ENCODE peak calls at places on chromosomes 16 and 17, in eight cellular contexts. I is gastroesophageal sphincter; C is mucosa of descending colon; D is activated CD8-positive, alpha-beta T cell treated with anti-CD3 and anti-CD28 coated beads for 36 hours; F is stimulated activated effector memory CD8-positive, alpha-beta T cell treated with anti-CD3 and anti-CD28 coated beads, Interleukin-12 subunit alpha, Interleukin-12 subunit beta, amount 100 ng/mL, for 72 hours; M is stimulated activated naive CD8-positive, alpha-beta T cell treated with anti-CD3 and anti-CD28 coated beads, Interleukin-15, amount 100 ng/mL, for 72 hours; J is SK-N-SH treated with all-trans-retinoic acid at 6 μM for 48 hours; O is omental fat pad. U is an unnamed sample.

GRCh38 chr17:10727192-10727591 is 2.6 kb downstream of the TMEM220 start:
- ATAC-seq in M (peak), F (peak), C (no peak), J (no peak), I (no peak), O (no peak), D (peak), U (no peak)

GRCh38 chr17:17167356-17167755 is 38.8 kb downstream of the PLD6 start:
- ATAC-seq in C (no peak), J (no peak), I (no peak), O (no peak), M (no peak), F (no peak), D (no peak), U (no peak)

GRCh38 chr16:12228607-12229499 is 252.3 kb downstream of the SNX29 start:
- ATAC-seq in I (peak), D (peak), J (peak), O (no peak), C (peak), M (peak), F (no peak), U (peak)

GRCh38 chr16:51383909-51384308 is 232.8 kb upstream of the SALL1 start:
- ATAC-seq in J (no peak), C (no peak), D (no peak), F (no peak), M (no peak), I (no peak), O (no peak), U (no peak)

GRCh38 chr16:50193594-50193993 is 40.5 kb downstream of the TENT4B start:
- ATAC-seq in F (no peak), O (no peak), I (no peak), D (no peak), J (no peak), C (no peak), M (no peak), U (no peak)

GRCh38 chr16:24993722-24994686 is 21.2 kb downstream of the ARHGAP17 start:
- ATAC-seq in F (peak), C (peak), I (peak), O (peak), M (no peak), J (peak), D (no peak), U (peak)

GRCh38 chr17:42585353-42585752 is 7.8 kb upstream of the PSMC3IP start:
- ATAC-seq in O (no peak), F (no peak), C (no peak), J (no peak), D (no peak), I (no peak), M (no peak), U (peak)

GRCh38 chr17:81335388-81336157 is 40.5 kb upstream of the SLC38A10 start:
- ATAC-seq in F (no peak), M (no peak), J (no peak), C (peak), O (no peak), D (no peak), I (no peak), U (peak)

GRCh38 chr16:71441348-71441781 is 489 bp downstream of the TLE7 start:
- ATAC-seq in D (no peak), F (peak), M (peak), C (no peak), I (no peak), J (no peak), O (no peak), U (no peak)

GRCh38 chr17:27244481-27245223 is 49.3 kb upstream of the WSB1 start:
- ATAC-seq in F (no peak), D (no peak), C (peak), M (no peak), J (peak), O (peak), I (peak), U (peak)

GRCh38 chr16:8621572-8622314 is at the start of gene METTL22:
- ATAC-seq in F (peak), M (peak), I (peak), D (peak), J (peak), C (peak), O (peak), U (peak)

GRCh38 chr16:82699262-82699661 is 72.5 kb downstream of the CDH13 start:
- ATAC-seq in C (no peak), D (no peak), M (no peak), J (peak), F (no peak), I (no peak), O (no peak), U (no peak)

GRCh38 chr17:31339906-31340661 is 18.7 kb upstream of the EVI2A start:
- ATAC-seq in O (peak), I (no peak), M (no peak), C (no peak), D (no peak), F (no peak), J (peak), U (no peak)

GRCh38 chr17:27283057-27283456 is 10.9 kb upstream of the WSB1 start:
- ATAC-seq in M (no peak), C (peak), O (no peak), F (no peak), D (no peak), J (no peak), I (no peak), U (no peak)

GRCh38 chr17:82372063-82372590 is 562 bp downstream of the UTS2R start:
- ATAC-seq in I (no peak), M (peak), D (no peak), C (peak), J (no peak), F (no peak), O (no peak), U (no peak)

GRCh38 chr16:57372372-57373116 is at the start of gene CX3CL1:
- ATAC-seq in O (peak), J (peak), C (peak), M (no peak), I (peak), F (no peak), D (no peak), U (peak)

GRCh38 chr17:79433396-79433795 is 177.5 kb downstream of the RBFOX3 start:
- ATAC-seq in M (no peak), D (no peak), J (no peak), I (no peak), C (peak), O (no peak), F (no peak), U (no peak)

GRCh38 chr17:8674344-8675305 is 44.1 kb upstream of the MYH10 start:
- ATAC-seq in O (peak), J (no peak), M (no peak), C (no peak), I (peak), F (no peak), D (no peak), U (no peak)

GRCh38 chr16:1378804-1379053 is 27.0 kb downstream of the GNPTG start:
- ATAC-seq in D (no peak), C (no peak), J (no peak), F (peak), M (peak), I (no peak), O (no peak), U (no peak)

GRCh38 chr16:58243528-58244004 is 45.7 kb upstream of the CSNK2A2 start:
- ATAC-seq in O (no peak), M (peak), I (no peak), J (no peak), C (peak), D (peak), F (peak), U (peak)

GRCh38 chr17:3506054-3506453 is 30.3 kb downstream of the ASPA start:
- ATAC-seq in I (no peak), O (no peak), F (no peak), M (no peak), C (no peak), D (no peak), J (no peak), U (no peak)

GRCh38 chr17:74268052-74268451 is 6.0 kb upstream of the DNAI2 start:
- ATAC-seq in J (no peak), O (no peak), I (no peak), F (no peak), C (no peak), D (no peak), M (no peak), U (no peak)

U was measured in esophagus mucosa.